ENCODE peak calls at places on chromosomes 7 and 10, in nine cellular contexts. Q is dermis blood vessel endothelial cell; B is stimulated activated CD4-positive, alpha-beta T cell treated with anti-CD3 and anti-CD28 coated beads, Interleukin-4, amount 100 ng/mL, for 1 hour; N is amygdala; Z is mucosa of descending colon; O is head of caudate nucleus; M is endothelial cell; A is choroid plexus epithelial cell; E is WTC11. D is an unnamed sample.

GRCh38 chr7:111290982-111291381 is 200.1 kb downstream of the LRRN3 start:
- DNase-seq in Q (no peak), B (no peak), N (no peak), Z (no peak), O (no peak), M (no peak), A (no peak), E (no peak), D (no peak)

GRCh38 chr10:119006451-119007210 is 22.9 kb upstream of the NANOS1 start:
- DNase-seq in Q (peak; percentile 20), B (no peak), N (peak; percentile 40), Z (no peak), O (no peak), M (no peak), A (peak; percentile 99), E (no peak), D (peak; percentile 41)

GRCh38 chr10:56035489-56035888 is 325.6 kb downstream of the ZWINT start:
- DNase-seq in Q (no peak), B (no peak), N (no peak), Z (peak; percentile 10), O (no peak), M (no peak), A (no peak), E (no peak), D (no peak)

GRCh38 chr10:48763403-48763802 is 78.7 kb downstream of the WDFY4 start:
- DNase-seq in Q (no peak), B (no peak), N (no peak), Z (no peak), O (no peak), M (no peak), A (no peak), E (no peak), D (no peak)

GRCh38 chr10:95333997-95334792 is 43.4 kb upstream of the PDLIM1 start:
- DNase-seq in Q (peak; percentile 95), B (no peak), N (no peak), Z (no peak), O (no peak), M (no peak), A (peak; percentile 92), E (no peak), D (no peak)

GRCh38 chr7:27147211-27148030 is at the start of gene HOXA6:
- DNase-seq in Q (peak; percentile 62), B (no peak), N (no peak), Z (peak; percentile 79), O (no peak), M (no peak), A (no peak), E (peak; percentile 38), D (no peak)

GRCh38 chr10:118273662-118274061 is 68.5 kb downstream of the FAM204A start:
- DNase-seq in Q (no peak), B (no peak), N (no peak), Z (no peak), O (no peak), M (no peak), A (no peak), E (no peak), D (no peak)

GRCh38 chr7:77565917-77566316 is 28.8 kb downstream of the PTPN12 start:
- DNase-seq in Q (no peak), B (no peak), N (no peak), Z (no peak), O (no peak), M (no peak), A (peak; percentile 61), E (no peak), D (no peak)

GRCh38 chr10:48470115-48470892 is 134.6 kb downstream of the ARHGAP22 start:
- DNase-seq in Q (peak; percentile 80), B (no peak), N (no peak), Z (no peak), O (no peak), M (no peak), A (peak; percentile 21), E (no peak), D (no peak)

GRCh38 chr10:7340179-7340874 is 70.5 kb downstream of the SFMBT2 start:
- DNase-seq in Q (no peak), B (no peak), N (peak; percentile 11), Z (no peak), O (no peak), M (no peak), A (no peak), E (no peak), D (no peak)

GRCh38 chr7:52838981-52839411 is 196.4 kb upstream of the POM121L12 start:
- DNase-seq in Q (no peak), B (no peak), N (no peak), Z (no peak), O (no peak), M (no peak), A (peak; percentile 5), E (no peak), D (no peak)

GRCh38 chr10:131912620-131913019 is 11.8 kb downstream of the PPP2R2D start:
- DNase-seq in Q (no peak), B (no peak), N (no peak), Z (no peak), O (no peak), M (no peak), A (no peak), E (no peak), D (no peak)

GRCh38 chr10:15879663-15880062 is 19.4 kb upstream of the MINDY3 start:
- DNase-seq in Q (peak; percentile 21), B (no peak), N (no peak), Z (no peak), O (no peak), M (no peak), A (no peak), E (no peak), D (no peak)

GRCh38 chr7:1120791-1121190 is 32.9 kb downstream of the GPER1 start:
- DNase-seq in Q (no peak), B (no peak), N (no peak), Z (peak; percentile 15), O (no peak), M (no peak), A (no peak), E (no peak), D (no peak)

GRCh38 chr7:116097365-116098009 is 66.9 kb upstream of the TFEC start:
- DNase-seq in Q (peak; percentile 92), B (no peak), N (no peak), Z (no peak), O (no peak), M (no peak), A (peak; percentile 61), E (no peak), D (no peak)

GRCh38 chr10:15758618-15759017 is 38.9 kb upstream of the ITGA8 start:
- DNase-seq in Q (no peak), B (no peak), N (no peak), Z (no peak), O (no peak), M (no peak), A (no peak), E (no peak), D (no peak)

GRCh38 chr10:119541459-119542356 is 811 bp downstream of the RGS10 start:
- DNase-seq in Q (no peak), B (peak; percentile 83), N (no peak), Z (peak; percentile 67), O (no peak), M (no peak), A (peak; percentile 7), E (peak; percentile 32), D (no peak)

GRCh38 chr10:6052247-6053221 is 9.6 kb downstream of the IL2RA start:
- DNase-seq in Q (no peak), B (peak; percentile 74), N (no peak), Z (peak; percentile 57), O (peak; percentile 40), M (no peak), A (no peak), E (no peak), D (peak; percentile 30)

GRCh38 chr10:49628599-49628998 is 14.8 kb downstream of the CHAT start:
- DNase-seq in Q (no peak), B (no peak), N (no peak), Z (no peak), O (no peak), M (no peak), A (no peak), E (peak; percentile 0), D (no peak)

GRCh38 chr10:118282670-118283069 is 59.5 kb downstream of the FAM204A start:
- DNase-seq in Q (no peak), B (no peak), N (no peak), Z (no peak), O (no peak), M (no peak), A (no peak), E (no peak), D (no peak)

GRCh38 chr7:3787717-3788311 is 486.8 kb downstream of the SDK1 start:
- DNase-seq in Q (peak; percentile 12), B (no peak), N (no peak), Z (no peak), O (no peak), M (no peak), A (no peak), E (no peak), D (no peak)

GRCh38 chr7:1700086-1700485 is 30.0 kb downstream of the ELFN1 start:
- DNase-seq in Q (no peak), B (no peak), N (no peak), Z (no peak), O (no peak), M (no peak), A (no peak), E (no peak), D (no peak)

GRCh38 chr10:102815790-102816549 is 21.2 kb downstream of the CYP17A1 start:
- DNase-seq in Q (peak; percentile 95), B (no peak), N (no peak), Z (no peak), O (no peak), M (no peak), A (peak; percentile 97), E (no peak), D (no peak)